ENCODE peak calls at places on chromosomes 12 and 14, in four cellular contexts. W is heart left ventricle; X is effector memory CD8-positive, alpha-beta T cell; Z is stimulated activated CD4-positive, alpha-beta T cell treated with anti-CD3 and anti-CD28 coated beads, Interleukin-1b, Interleukin-23, amount 100 ng/mL, for 1 hour. M is an unnamed sample.

GRCh38 chr12:57498143-57498524 is 10.3 kb downstream of the MARS1 start:
- DNase-seq in W (no peak), X (no peak), Z (no peak), M (no peak)

GRCh38 chr14:57533214-57533613 is 39.6 kb upstream of the CCDC198 start:
- DNase-seq in W (no peak), X (no peak), Z (no peak), M (no peak)

GRCh38 chr12:32399373-32400113 is at the start of gene FGD4:
- DNase-seq in W (peak; percentile 95), X (peak; percentile 11), Z (peak; percentile 9), M (peak; percentile 88)

GRCh38 chr12:27779416-27779815 is 617 bp upstream of the KLHL42 start:
- DNase-seq in W (no peak), X (no peak), Z (no peak), M (no peak)

GRCh38 chr12:89663577-89664357 is 44.9 kb downstream of the ATP2B1 start:
- DNase-seq in W (no peak), X (no peak), Z (no peak), M (no peak)

GRCh38 chr12:27619308-27619707 is 76.9 kb upstream of the REP15 start:
- DNase-seq in W (no peak), X (no peak), Z (no peak), M (no peak)

GRCh38 chr14:36942522-36943245 is 229.7 kb downstream of the SLC25A21 start:
- DNase-seq in W (no peak), X (no peak), Z (no peak), M (no peak)

GRCh38 chr12:96743606-96744005 is 163.5 kb upstream of the NEDD1 start:
- DNase-seq in W (no peak), X (no peak), Z (no peak), M (no peak)

GRCh38 chr14:69261761-69262331 is 1.9 kb downstream of the GALNT16 start:
- DNase-seq in W (peak; percentile 68), X (no peak), Z (no peak), M (peak; percentile 51)

GRCh38 chr12:124190301-124191023 is 104.4 kb upstream of the RFLNA start:
- DNase-seq in W (no peak), X (no peak), Z (no peak), M (no peak)

GRCh38 chr14:28629328-28630004 is 137.1 kb upstream of the FOXG1 start:
- DNase-seq in W (no peak), X (no peak), Z (no peak), M (no peak)

GRCh38 chr12:52372216-52373154 is 5.2 kb upstream of the KRT85 start:
- DNase-seq in W (peak; percentile 79), X (peak; percentile 60), Z (no peak), M (peak; percentile 75)

GRCh38 chr12:100611031-100611430 is 37.5 kb downstream of the GAS2L3 start:
- DNase-seq in W (no peak), X (no peak), Z (no peak), M (no peak)

GRCh38 chr12:105705765-105706164 is 375.3 kb downstream of the C12orf75 start:
- DNase-seq in W (peak; percentile 40), X (peak; percentile 4), Z (no peak), M (peak; percentile 74)

GRCh38 chr14:93712838-93713724 is 75.2 kb downstream of the PRIMA1 start:
- DNase-seq in W (no peak), X (no peak), Z (no peak), M (no peak)

GRCh38 chr12:57476162-57476992 is 3.3 kb downstream of the ARHGAP9 start:
- DNase-seq in W (no peak), X (peak; percentile 78), Z (peak; percentile 51), M (no peak)

GRCh38 chr12:128336506-128336905 is 69.5 kb downstream of the TMEM132C start:
- DNase-seq in W (no peak), X (no peak), Z (no peak), M (no peak)

GRCh38 chr12:45138609-45139008 is 77.3 kb upstream of the ANO6 start:
- DNase-seq in W (no peak), X (no peak), Z (no peak), M (no peak)

GRCh38 chr12:127628655-127629054 is 638.3 kb upstream of the TMEM132C start:
- DNase-seq in W (no peak), X (no peak), Z (no peak), M (no peak)

GRCh38 chr14:54348923-54349615 is 47.7 kb upstream of the CDKN3 start:
- DNase-seq in W (peak; percentile 68), X (no peak), Z (no peak), M (peak; percentile 39)

GRCh38 chr12:50103767-50104321 is at the start of gene GPD1:
- DNase-seq in W (peak; percentile 77), X (no peak), Z (no peak), M (peak; percentile 58)